ENCODE peak calls at places on chromosomes 6 and 20, in six cellular contexts. D, K, F, E, J and L are unnamed samples.

GRCh38 chr6:70395301-70395672 is 18.0 kb upstream of the FAM135A start:
- DNase-seq in J (no peak), F (no peak), E (no peak), D (no peak), K (no peak), L (no peak)

GRCh38 chr6:91697010-91697694 is 1110.3 kb upstream of the MAP3K7 start:
- DNase-seq in J (no peak), F (no peak), K (no peak), D (no peak), E (no peak), L (no peak)

GRCh38 chr20:5973971-5974370 is 23.5 kb downstream of the MCM8 start:
- DNase-seq in K (no peak), E (no peak), F (no peak), J (no peak), D (no peak), L (no peak)

GRCh38 chr6:169624785-169625184 is 77.0 kb downstream of the WDR27 start:
- DNase-seq in D (no peak), E (no peak), F (no peak), J (no peak), K (no peak), L (no peak)

GRCh38 chr6:89439014-89439413 is 6.1 kb downstream of the ANKRD6 start:
- DNase-seq in E (no peak), J (no peak), D (no peak), K (no peak), F (no peak), L (no peak)

GRCh38 chr20:14838663-14839650 is 501.5 kb upstream of the FLRT3 start:
- DNase-seq in F (no peak), K (no peak), E (no peak), J (no peak), D (no peak), L (peak; percentile 18)

GRCh38 chr6:97524846-97525245 is 241.8 kb upstream of the MMS22L start:
- DNase-seq in K (no peak), F (peak; percentile 33), J (no peak), D (no peak), E (no peak), L (peak; percentile 12)

GRCh38 chr20:33015700-33016580 is 8.4 kb downstream of the BPIFB2 start:
- DNase-seq in J (no peak), E (no peak), D (no peak), K (no peak), F (no peak), L (no peak)

GRCh38 chr6:10398439-10399218 is 16.2 kb downstream of the TFAP2A start:
- DNase-seq in F (no peak), D (no peak), E (no peak), K (no peak), J (no peak), L (no peak)

GRCh38 chr6:89313006-89313405 is 2.1 kb downstream of the GABRR2 start:
- DNase-seq in F (no peak), K (no peak), D (no peak), J (peak; percentile 54), E (no peak), L (no peak)

GRCh38 chr6:108452725-108453195 is 108.0 kb upstream of the FOXO3 start:
- DNase-seq in E (no peak), K (no peak), D (no peak), J (peak; percentile 13), F (no peak), L (no peak)

GRCh38 chr6:25025919-25026301 is 90.2 kb upstream of the RIPOR2 start:
- DNase-seq in E (no peak), J (no peak), D (no peak), K (no peak), F (no peak), L (no peak)

GRCh38 chr6:107670792-107671199 is 153.3 kb downstream of the SCML4 start:
- DNase-seq in D (no peak), F (no peak), J (peak; percentile 71), E (peak; percentile 75), K (no peak), L (peak; percentile 83)

GRCh38 chr6:85323435-85324040 is 126.3 kb upstream of the NT5E start:
- DNase-seq in J (peak; percentile 67), F (peak; percentile 83), K (peak; percentile 46), E (peak; percentile 56), D (peak; percentile 79), L (peak; percentile 85)

GRCh38 chr6:31462026-31462963 is 35.6 kb upstream of the MICB start:
- DNase-seq in J (peak; percentile 43), D (no peak), K (no peak), F (peak; percentile 18), E (no peak), L (no peak)

GRCh38 chr6:3122823-3123182 is 4.3 kb downstream of the BPHL start:
- DNase-seq in D (no peak), E (no peak), F (no peak), K (no peak), J (no peak), L (no peak)

GRCh38 chr6:139778688-139779087 is 404.2 kb upstream of the CITED2 start:
- DNase-seq in F (no peak), E (peak; percentile 21), D (no peak), J (peak; percentile 21), K (no peak), L (no peak)

GRCh38 chr6:156779206-156780116 is 2.3 kb downstream of the ARID1B start:
- DNase-seq in J (peak; percentile 52), K (peak; percentile 54), D (no peak), E (peak; percentile 63), F (peak; percentile 26), L (peak; percentile 53)

GRCh38 chr20:13868331-13868730 is 83.5 kb downstream of the NDUFAF5 start:
- DNase-seq in E (no peak), F (no peak), K (no peak), D (no peak), J (peak; percentile 14), L (no peak)

GRCh38 chr6:154805288-154805911 is 72.2 kb downstream of the SCAF8 start:
- DNase-seq in J (no peak), E (no peak), K (peak; percentile 47), D (no peak), F (no peak), L (no peak)

GRCh38 chr20:750801-751200 is 17.5 kb downstream of the SLC52A3 start:
- DNase-seq in J (no peak), K (no peak), F (no peak), D (no peak), E (no peak), L (no peak)

GRCh38 chr6:119148102-119148824 is 69.8 kb upstream of the FAM184A start:
- DNase-seq in D (no peak), K (no peak), E (peak; percentile 27), F (peak; percentile 47), J (peak; percentile 66), L (peak; percentile 54)

GRCh38 chr6:114304304-114304887 is 38.4 kb downstream of the HS3ST5 start:
- DNase-seq in D (no peak), F (no peak), E (no peak), K (no peak), J (no peak), L (no peak)

GRCh38 chr6:18388942-18389341 is 1.8 kb downstream of the RNF144B start:
- DNase-seq in E (no peak), J (no peak), F (no peak), K (no peak), D (no peak), L (no peak)

GRCh38 chr6:49342410-49342809 is 120.6 kb downstream of the MMUT start:
- DNase-seq in J (no peak), F (no peak), E (no peak), D (no peak), K (no peak), L (no peak)

GRCh38 chr6:24743265-24743943 is 24.4 kb upstream of the C6orf62 start:
- DNase-seq in J (peak; percentile 57), D (no peak), K (no peak), F (no peak), E (no peak), L (no peak)

GRCh38 chr6:155985660-155986138 is 530.1 kb upstream of the NOX3 start:
- DNase-seq in F (no peak), J (no peak), D (no peak), K (no peak), E (peak; percentile 51), L (no peak)

GRCh38 chr6:22152871-22153270 is 144.0 kb downstream of the PRL start:
- DNase-seq in F (no peak), D (no peak), J (no peak), K (no peak), E (no peak), L (no peak)

GRCh38 chr6:10763006-10763405 is 15.4 kb downstream of the TMEM14B start:
- DNase-seq in F (no peak), E (no peak), K (no peak), D (no peak), J (peak; percentile 93), L (no peak)

GRCh38 chr6:137641474-137642077 is 147.4 kb upstream of the OLIG3 start:
- DNase-seq in D (peak; percentile 56), F (peak; percentile 54), K (peak; percentile 64), E (peak; percentile 66), J (peak; percentile 66), L (peak; percentile 65)

GRCh38 chr6:108165714-108166663 is at the start of gene NR2E1:
- DNase-seq in D (no peak), E (no peak), J (no peak), K (no peak), F (no peak), L (no peak)

DNA sequence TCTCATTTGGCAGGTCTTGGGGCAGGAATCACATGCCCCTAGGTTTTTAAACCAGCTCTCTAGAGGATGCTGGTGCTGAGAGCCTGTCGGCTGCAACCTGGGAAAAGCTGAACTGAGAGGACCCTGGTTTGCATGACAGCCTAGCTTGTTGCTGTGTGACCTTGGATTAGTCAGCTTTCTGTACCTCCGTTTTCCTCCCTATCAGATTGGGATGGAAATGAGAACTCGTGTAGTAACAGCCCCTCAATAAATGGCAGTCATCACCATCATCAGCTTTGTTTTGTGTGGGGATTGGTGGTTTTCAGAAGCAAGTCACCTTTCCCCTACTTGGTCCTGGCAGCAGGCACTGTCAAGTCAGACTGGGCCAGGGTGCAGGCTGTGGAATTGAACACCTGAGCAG is 75.2 kb upstream of the MYL9 start:
- DNase-seq in D (no peak), E (no peak), K (no peak), J (no peak), F (no peak), L (no peak)
- H3K4me1 ChIP-seq in D (peaks cover 69% of the 10 kb centered on the region), E (peaks cover 57% of the 10 kb centered on the region), K (peaks cover 71% of the 10 kb centered on the region), J (peaks cover 81% of the 10 kb centered on the region), F (peaks cover 15% of the 10 kb centered on the region), L (peaks cover 44% of the 10 kb centered on the region)

GRCh38 chr20:63942250-63943006 is 13.8 kb downstream of the UCKL1 start:
- DNase-seq in K (peak; percentile 32), E (peak; percentile 45), J (no peak), F (no peak), D (no peak), L (peak; percentile 66)
- H3K4me3 ChIP-seq in K (no peak overlapping the region), E (no peak overlapping the region), J (no peak overlapping the region), F (no peak overlapping the region), D (no peak overlapping the region), L (no peak overlapping the region)

GRCh38 chr20:62308102-62308822 is 5.5 kb downstream of the ADRM1 start:
- DNase-seq in F (no peak), J (no peak), D (no peak), K (no peak), E (no peak), L (no peak)
- H3K36me3 ChIP-seq in F (peaks cover 82% of the 10 kb centered on the region), J (no peaks in the 10 kb centered on the region), D (peaks cover 91% of the 10 kb centered on the region), K (peaks cover 40% of the 10 kb centered on the region), E (peaks cover 79% of the 10 kb centered on the region), L (peaks cover 58% of the 10 kb centered on the region)

DNA sequence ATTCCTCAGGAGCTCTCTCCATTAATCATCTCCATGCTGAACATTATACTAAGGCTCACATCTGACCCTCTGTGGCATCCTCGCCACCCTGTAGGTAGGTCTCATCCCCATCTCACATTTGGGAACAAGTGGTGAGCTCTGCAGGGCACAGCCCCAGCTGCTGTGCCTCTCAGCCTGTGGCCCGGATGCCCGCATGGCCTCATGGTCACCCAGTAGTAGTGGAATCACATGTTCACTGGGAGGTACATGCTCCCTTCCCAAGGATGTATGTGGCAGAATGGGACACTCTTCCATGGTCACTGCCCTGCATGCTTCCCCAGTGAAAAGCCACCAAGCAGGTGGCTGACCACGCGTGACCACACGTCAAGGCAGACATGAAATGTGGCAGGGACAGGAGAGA is 26.3 kb upstream of the APMAP start:
- DNase-seq in J (no peak), F (no peak), E (peak; percentile 14), K (no peak), D (no peak), L (no peak)
- H3K4me1 ChIP-seq in J (no peaks in the 10 kb centered on the region), F (no peaks in the 10 kb centered on the region), E (peaks cover 4% of the 10 kb centered on the region), K (no peaks in the 10 kb centered on the region), D (no peaks in the 10 kb centered on the region), L (no peaks in the 10 kb centered on the region)